ENCODE peak calls at places on chromosome 18, in four cellular contexts. One of them, this sample, is unnamed.

GRCh38 chr18:58882039-58882438 is 17.4 kb downstream of the ZNF532 start:
- DNase-seq in K562: no peak
- DNase-seq in HepG2: no peak
- DNase-seq in GM12878: no peak
- DNase-seq in this sample: no peak

GRCh38 chr18:76860411-76860810 is 38.1 kb downstream of the ZNF236 start:
- DNase-seq in K562: no peak
- DNase-seq in GM12878: no peak
- DNase-seq in HepG2: no peak
- DNase-seq in this sample: no peak

GRCh38 chr18:54358495-54358793 is 738 bp downstream of the C18orf54 start:
- DNase-seq in GM12878: no peak
- DNase-seq in HepG2: no peak
- DNase-seq in K562: peak; percentile 36
- DNase-seq in this sample: no peak

GRCh38 chr18:61546598-61546997 is 213.4 kb downstream of the CDH20 start:
- DNase-seq in GM12878: no peak
- DNase-seq in K562: no peak
- DNase-seq in HepG2: no peak
- DNase-seq in this sample: no peak

GRCh38 chr18:22110482-22110924 is 58.9 kb upstream of the GATA6 start:
- DNase-seq in GM12878: no peak
- DNase-seq in K562: peak; percentile 81
- DNase-seq in HepG2: no peak
- DNase-seq in this sample: no peak

GRCh38 chr18:57794951-57795728 is 8.0 kb downstream of the ATP8B1 start:
- DNase-seq in HepG2: no peak
- DNase-seq in GM12878: no peak
- DNase-seq in K562: no peak
- DNase-seq in this sample: no peak

GRCh38 chr18:79680100-79680879 is 687 bp downstream of the CTDP1 start:
- DNase-seq in HepG2: peak; percentile 41
- DNase-seq in GM12878: no peak
- DNase-seq in K562: peak; percentile 38
- DNase-seq in this sample: peak; percentile 26

GRCh38 chr18:6561893-6562292 is 147.2 kb upstream of the L3MBTL4 start:
- DNase-seq in GM12878: no peak
- DNase-seq in K562: no peak
- DNase-seq in HepG2: no peak
- DNase-seq in this sample: no peak

GRCh38 chr18:22507055-22507454 is 89.3 kb upstream of the CTAGE1 start:
- DNase-seq in HepG2: no peak
- DNase-seq in K562: no peak
- DNase-seq in GM12878: no peak
- DNase-seq in this sample: no peak

GRCh38 chr18:10440874-10441273 is 13.6 kb upstream of the APCDD1 start:
- DNase-seq in HepG2: no peak
- DNase-seq in GM12878: no peak
- DNase-seq in K562: no peak
- DNase-seq in this sample: no peak

GRCh38 chr18:11339121-11339520 is 189.8 kb upstream of the PIEZO2 start:
- DNase-seq in GM12878: no peak
- DNase-seq in HepG2: no peak
- DNase-seq in K562: no peak
- DNase-seq in this sample: no peak

GRCh38 chr18:3715223-3716080 is 265.5 kb downstream of the TGIF1 start:
- DNase-seq in HepG2: no peak
- DNase-seq in GM12878: no peak
- DNase-seq in K562: no peak
- DNase-seq in this sample: no peak
- TF ChIP-seq FOXK2 in HepG2: no peak
- TF ChIP-seq FOXK2 in GM12878: no peak
- TF ChIP-seq FOXK2 in K562: no peak
- TF ChIP-seq FOXK2 in this sample: no peak

DNA sequence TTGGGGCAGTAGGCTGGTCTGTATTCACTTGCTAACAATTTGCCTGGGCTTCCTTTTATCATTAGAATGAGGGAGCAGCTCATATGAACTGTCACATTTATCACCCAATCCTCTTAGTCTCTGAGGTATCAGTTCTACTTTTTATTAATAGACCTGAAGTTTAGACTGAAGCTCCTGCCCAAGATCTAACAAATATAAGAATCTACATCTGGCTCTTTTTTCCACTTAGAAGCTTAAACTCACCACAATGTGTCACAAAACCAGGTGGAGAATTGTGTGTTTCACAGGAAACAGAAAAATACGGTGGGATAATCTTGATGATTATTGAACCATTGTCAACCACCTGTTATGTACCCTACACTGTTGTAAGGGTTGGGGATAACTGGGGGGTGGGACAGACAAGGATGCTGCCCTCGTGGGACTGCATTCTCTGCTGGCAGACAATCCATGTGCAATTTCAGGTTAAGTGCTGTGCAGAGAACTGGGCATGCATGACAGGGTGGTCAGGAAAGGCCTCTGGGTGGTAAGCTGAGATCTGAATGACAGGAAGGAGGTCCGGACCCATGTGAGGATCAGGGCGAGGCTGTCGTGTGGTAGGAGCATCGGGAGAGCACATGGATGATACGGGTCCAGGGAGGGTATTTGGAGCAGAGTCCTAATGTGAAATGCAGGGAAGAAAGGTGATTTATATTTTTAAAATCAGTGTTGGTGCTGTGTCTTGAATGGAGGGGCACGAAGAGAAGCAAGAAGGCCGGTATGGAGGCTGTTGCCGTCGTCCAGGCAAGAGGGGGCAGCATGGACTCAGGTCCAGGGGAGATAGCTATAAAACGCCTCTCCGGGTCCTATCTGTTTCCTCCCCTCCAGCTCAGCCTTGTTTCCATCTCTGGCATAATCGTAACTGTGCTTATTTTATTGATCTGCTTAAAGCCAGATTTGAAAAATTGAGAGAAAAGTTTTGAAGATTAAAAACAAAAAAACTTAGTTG is 17.6 kb downstream of the MYL12B start:
- DNase-seq in GM12878: no peak
- DNase-seq in K562: no peak
- DNase-seq in HepG2: no peak
- DNase-seq in this sample: no peak
- TF ChIP-seq FOXK2 in GM12878: no peak
- TF ChIP-seq FOXK2 in K562: no peak
- TF ChIP-seq FOXK2 in HepG2: no peak
- TF ChIP-seq FOXK2 in this sample: no peak

GRCh38 chr18:55420977-55421611 is 166.9 kb downstream of the TCF4 start:
- DNase-seq in GM12878: no peak
- DNase-seq in K562: no peak
- DNase-seq in HepG2: no peak
- DNase-seq in this sample: no peak

GRCh38 chr18:55419939-55420664 is 167.9 kb downstream of the TCF4 start:
- DNase-seq in HepG2: no peak
- DNase-seq in K562: no peak
- DNase-seq in GM12878: no peak
- DNase-seq in this sample: no peak

GRCh38 chr18:55420665-55420964 is 167.4 kb downstream of the TCF4 start:
- DNase-seq in K562: no peak
- DNase-seq in GM12878: no peak
- DNase-seq in HepG2: no peak
- DNase-seq in this sample: no peak

GRCh38 chr18:55421612-55422381 is 166.2 kb downstream of the TCF4 start:
- DNase-seq in K562: no peak
- DNase-seq in GM12878: no peak
- DNase-seq in HepG2: no peak
- DNase-seq in this sample: no peak

DNA sequence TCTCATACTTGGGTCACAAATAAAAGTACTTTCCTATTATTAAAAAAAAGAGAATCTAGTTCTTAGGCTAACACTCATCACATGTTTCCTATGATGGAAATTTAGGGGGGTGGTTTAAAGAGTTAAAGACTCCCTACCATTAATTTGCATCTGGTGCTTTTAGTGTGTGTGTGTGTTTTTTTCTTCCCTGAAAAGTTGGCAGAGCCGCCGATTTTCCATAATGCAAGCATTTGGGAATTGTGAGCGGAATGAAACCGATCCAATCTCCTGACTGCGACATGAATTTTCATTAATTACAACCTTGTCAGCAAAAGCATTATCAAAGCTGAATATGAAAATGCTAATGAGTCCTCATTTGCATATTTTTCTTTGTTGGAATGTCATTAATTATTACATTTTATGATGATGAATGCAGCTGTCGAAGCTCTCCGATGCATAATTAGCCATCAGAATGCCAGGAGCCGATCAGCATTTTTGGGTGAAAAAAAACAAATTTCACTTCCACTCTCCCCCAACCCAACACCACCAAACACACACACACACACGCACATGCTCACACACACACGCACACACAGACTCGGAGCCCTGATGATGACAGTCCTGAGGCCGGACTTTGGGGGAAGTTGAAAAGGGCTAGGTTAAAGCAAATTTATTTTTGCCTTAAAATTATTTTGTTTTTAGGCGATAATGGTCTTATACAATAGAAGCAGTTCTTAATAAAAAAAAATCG is 165.4 kb downstream of the TCF4 start:
- DNase-seq in K562: no peak
- DNase-seq in GM12878: no peak
- DNase-seq in HepG2: no peak
- DNase-seq in this sample: no peak
- TF ChIP-seq FOXK2 in K562: no peak
- TF ChIP-seq FOXK2 in GM12878: no peak
- TF ChIP-seq FOXK2 in HepG2: no peak
- TF ChIP-seq FOXK2 in this sample: no peak

DNA sequence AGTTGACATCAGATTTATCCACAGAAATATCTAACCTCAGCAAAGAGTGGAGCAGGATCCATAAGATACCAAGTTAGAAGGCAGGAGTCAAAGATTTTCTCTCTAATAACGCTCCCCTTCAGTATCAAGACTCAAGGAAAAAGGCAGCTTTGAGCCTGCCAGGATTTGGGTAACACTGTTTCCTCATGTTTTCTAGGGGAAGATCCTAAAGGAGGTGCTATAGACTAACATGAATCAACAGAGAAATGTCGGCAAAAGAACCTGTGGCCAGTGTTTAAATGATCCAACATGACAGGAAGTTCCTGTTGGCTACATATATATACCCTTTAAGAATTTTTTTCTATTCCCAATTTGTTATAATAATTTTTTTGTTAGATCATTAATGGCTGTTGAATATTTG is 402.3 kb downstream of the TGIF1 start:
- DNase-seq in HepG2: no peak
- DNase-seq in K562: no peak
- DNase-seq in GM12878: no peak
- DNase-seq in this sample: no peak
- TF ChIP-seq FOXK2 in HepG2: no peak
- TF ChIP-seq FOXK2 in K562: no peak
- TF ChIP-seq FOXK2 in GM12878: no peak
- TF ChIP-seq FOXK2 in this sample: no peak

DNA sequence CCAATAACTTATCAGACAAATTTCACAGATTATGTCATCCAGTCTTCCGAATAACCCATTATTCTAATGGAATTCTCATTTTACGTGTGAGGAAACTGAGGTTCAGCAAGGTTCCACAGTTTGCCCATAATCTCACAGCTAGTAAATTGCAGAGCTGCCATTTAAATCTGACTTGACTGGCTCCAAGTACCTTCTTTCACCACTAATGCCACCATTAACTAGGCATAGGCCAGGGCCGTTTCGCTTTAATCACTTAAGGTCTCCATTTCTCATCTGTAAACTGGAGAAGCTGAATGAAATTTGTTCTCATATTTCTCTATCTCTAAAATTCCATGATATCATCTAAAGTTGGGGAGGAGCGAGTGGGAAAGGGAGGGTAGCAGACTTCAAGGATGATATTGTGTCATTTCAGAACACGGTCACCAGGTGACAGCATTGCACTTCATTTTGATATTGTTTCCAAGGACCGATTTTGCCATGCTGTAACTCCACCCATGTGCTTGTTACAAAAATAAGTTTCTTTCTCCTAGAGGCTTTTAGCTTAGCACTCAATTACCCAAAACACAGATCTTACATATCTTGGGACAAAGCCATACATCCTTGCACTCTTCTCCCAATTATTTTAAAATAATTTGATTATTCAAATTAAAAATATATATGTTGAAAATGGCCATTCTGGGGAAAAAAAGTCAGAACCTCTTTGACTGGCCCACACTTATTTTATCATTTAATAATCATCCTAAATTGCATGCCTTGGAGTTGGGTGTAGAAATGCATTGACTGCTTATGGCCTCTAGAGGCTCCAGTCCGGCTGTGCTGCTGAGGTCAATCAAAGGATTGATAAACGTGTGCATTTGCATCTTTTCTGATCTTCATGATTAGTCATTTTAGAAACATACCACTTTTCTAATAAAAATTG is 123.8 kb downstream of the AKAIN1 start:
- DNase-seq in K562: peak; percentile 24
- DNase-seq in GM12878: no peak
- DNase-seq in HepG2: peak; percentile 31
- DNase-seq in this sample: peak; percentile 26
- TF ChIP-seq FOXK2 in K562: no peak
- TF ChIP-seq FOXK2 in GM12878: no peak
- TF ChIP-seq FOXK2 in HepG2: no peak
- TF ChIP-seq FOXK2 in this sample: no peak

GRCh38 chr18:31274915-31275314 is 43.0 kb upstream of the DSG1 start:
- DNase-seq in HepG2: peak; percentile 58
- DNase-seq in GM12878: no peak
- DNase-seq in K562: no peak
- DNase-seq in this sample: peak; percentile 51
- TF ChIP-seq FOXK2 in HepG2: no peak
- TF ChIP-seq FOXK2 in GM12878: no peak
- TF ChIP-seq FOXK2 in K562: no peak
- TF ChIP-seq FOXK2 in this sample: no peak

This sample was measured in HEK293T.